ENCODE peak calls at places on chromosomes 16 and 17, in seven cellular contexts. K is cardiac muscle cell, O is ovary, G is tibial nerve, T is thoracic aorta, V is SJSA1, C is stomach. I is an unnamed sample.
A peak's percentile ranks its signal among the peaks of the same experiment; 100 is the strongest.

GRCh38 chr17:9195961-9196668 is 174.8 kb downstream of the NTN1 start:
- DNase-seq in C (no peak), V (no peak), G (no peak), O (no peak), K (peak; percentile 44), T (no peak), I (no peak)

GRCh38 chr16:30758988-30759461 is 2.8 kb downstream of the CFAP119 start:
- DNase-seq in G (no peak), K (no peak), C (no peak), O (no peak), T (no peak), V (no peak), I (peak; percentile 25)

GRCh38 chr16:88655053-88655732 is 4.3 kb upstream of the CYBA start:
- DNase-seq in C (no peak), K (no peak), V (no peak), G (no peak), T (no peak), O (no peak), I (peak; percentile 75)

GRCh38 chr17:9022553-9023388 is 1.5 kb downstream of the NTN1 start:
- DNase-seq in G (no peak), C (no peak), V (no peak), K (peak; percentile 60), T (no peak), O (no peak), I (peak; percentile 67)

GRCh38 chr16:78127130-78127529 is 27.7 kb downstream of the WWOX start:
- DNase-seq in C (no peak), V (no peak), O (no peak), G (no peak), T (no peak), K (no peak), I (no peak)

GRCh38 chr16:87240211-87241134 is 76.7 kb downstream of the C16orf95 start:
- DNase-seq in T (no peak), K (no peak), V (peak; percentile 30), C (no peak), G (no peak), O (no peak), I (no peak)

GRCh38 chr17:43372273-43372911 is 26.4 kb upstream of the ARL4D start:
- DNase-seq in T (no peak), G (no peak), O (peak; percentile 69), C (no peak), V (no peak), K (peak; percentile 52), I (no peak)

GRCh38 chr17:8444506-8444905 is 8.8 kb downstream of the NDEL1 start:
- DNase-seq in G (no peak), C (no peak), T (no peak), K (no peak), V (no peak), O (no peak), I (no peak)

GRCh38 chr17:34892864-34893263 is 68.4 kb downstream of the CCT6B start:
- DNase-seq in O (no peak), G (no peak), T (no peak), K (peak; percentile 59), C (no peak), V (no peak), I (no peak)

GRCh38 chr17:46822388-46822921 is 4.0 kb upstream of the WNT3 start:
- DNase-seq in T (no peak), O (no peak), G (no peak), V (no peak), C (no peak), K (no peak), I (peak; percentile 80)

GRCh38 chr17:13337864-13338371 is 263.8 kb downstream of the HS3ST3A1 start:
- DNase-seq in C (no peak), T (no peak), O (peak; percentile 16), K (peak; percentile 63), G (no peak), V (peak; percentile 83), I (no peak)

GRCh38 chr16:84992700-84993075 is 18.6 kb downstream of the ZDHHC7 start:
- DNase-seq in O (no peak), C (no peak), K (no peak), G (no peak), V (no peak), T (no peak), I (no peak)

GRCh38 chr16:86549893-86550190 is 5.2 kb downstream of the MTHFSD start:
- DNase-seq in K (no peak), T (no peak), V (no peak), G (no peak), C (no peak), O (no peak), I (no peak)

GRCh38 chr17:73292031-73292531 is 19.7 kb downstream of the CDC42EP4 start:
- DNase-seq in O (no peak), V (peak; percentile 87), K (no peak), G (no peak), T (peak; percentile 70), C (peak; percentile 68), I (no peak)

GRCh38 chr17:59746849-59747445 is 39.5 kb downstream of the VMP1 start:
- DNase-seq in K (peak; percentile 49), T (no peak), V (peak; percentile 53), G (no peak), O (no peak), C (no peak), I (no peak)
- H3K27ac ChIP-seq in K (no peak overlapping the region), T (no peak overlapping the region), V (no peak overlapping the region), G (no peak overlapping the region), O (no peak overlapping the region), C (no peak overlapping the region), I (no peak overlapping the region)

GRCh38 chr17:19348806-19349205 is 13.7 kb downstream of the B9D1 start:
- DNase-seq in K (no peak), V (no peak), T (no peak), G (no peak), O (no peak), C (no peak), I (peak; percentile 27)

GRCh38 chr17:19346351-19347255 is 15.9 kb downstream of the B9D1 start:
- DNase-seq in V (peak; percentile 80), K (no peak), G (peak; percentile 76), C (peak; percentile 61), O (peak; percentile 65), T (peak; percentile 83), I (no peak)

GRCh38 chr17:19345486-19346350 is 16.8 kb downstream of the B9D1 start:
- DNase-seq in T (no peak), V (no peak), C (no peak), O (no peak), G (no peak), K (no peak), I (peak; percentile 46)

GRCh38 chr17:19347323-19348080 is 15.0 kb downstream of the B9D1 start:
- DNase-seq in K (no peak), V (no peak), T (no peak), G (no peak), O (no peak), C (no peak), I (no peak)

GRCh38 chr17:19348081-19348650 is 14.4 kb downstream of the B9D1 start:
- DNase-seq in V (no peak), C (no peak), T (no peak), O (no peak), G (no peak), K (no peak), I (no peak)
- H3K27ac ChIP-seq in V (no peak overlapping the region), C (peak overlapping the region; percentile 79), T (peak overlapping the region; percentile 87), O (no peak overlapping the region), G (peak overlapping the region; percentile 88), K (no peak overlapping the region), I (no peak overlapping the region)

GRCh38 chr17:60678118-60678444 is 430 bp downstream of the BCAS3 start:
- DNase-seq in V (no peak), K (no peak), C (no peak), O (no peak), T (no peak), G (no peak), I (no peak)
- H3K27ac ChIP-seq in V (peak overlapping the region; percentile 14), K (peak overlapping the region; percentile 85), C (peak overlapping the region; percentile 81), O (peak overlapping the region; percentile 47), T (peak overlapping the region; percentile 76), G (peak overlapping the region; percentile 87), I (peak overlapping the region; percentile 78)

GRCh38 chr16:62950351-62950750 is 914.1 kb upstream of the CDH8 start:
- DNase-seq in K (no peak), O (no peak), C (no peak), V (no peak), G (no peak), T (no peak), I (no peak)

GRCh38 chr16:62954144-62955032 is 918.1 kb upstream of the CDH8 start:
- DNase-seq in K (no peak), V (no peak), O (no peak), C (no peak), T (no peak), G (no peak), I (no peak)

DNA sequence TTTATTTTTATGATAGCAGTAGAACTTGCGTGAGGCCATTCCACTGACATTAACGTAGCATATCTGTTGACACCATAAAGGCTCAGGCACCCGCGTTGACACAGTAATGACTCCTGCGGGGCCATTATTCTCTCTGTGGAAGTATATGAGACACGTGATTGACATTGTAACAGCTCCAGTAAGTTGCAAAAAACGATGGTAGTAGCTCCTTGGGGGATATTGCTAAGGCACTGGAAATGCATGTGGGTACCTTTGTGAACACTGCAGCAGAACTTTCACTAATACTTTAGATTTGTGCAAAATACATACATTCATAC is 918.8 kb upstream of the CDH8 start:
- DNase-seq in V (no peak), T (no peak), K (no peak), C (no peak), O (no peak), G (no peak), I (no peak)
- H3K27ac ChIP-seq in V (no peak overlapping the region), T (no peak overlapping the region), K (no peak overlapping the region), C (no peak overlapping the region), O (no peak overlapping the region), G (no peak overlapping the region), I (no peak overlapping the region)

GRCh38 chr16:48272837-48273421 is 25.6 kb upstream of the ABCC11 start:
- DNase-seq in T (no peak), K (no peak), V (no peak), G (no peak), C (no peak), O (peak; percentile 17), I (no peak)
- H3K27ac ChIP-seq in T (peak overlapping the region; percentile 77), K (no peak overlapping the region), V (no peak overlapping the region), G (peak overlapping the region; percentile 85), C (no peak overlapping the region), O (peak overlapping the region; percentile 64), I (no peak overlapping the region)